ENCODE peak calls at places on chromosomes 5 and 9, in six cellular contexts. One of them, this sample, is unnamed.

GRCh38 chr5:83414601-83415000 is 56.9 kb upstream of the VCAN start:
- DNase-seq in fibroblast of lung: peak
- DNase-seq in GM12865: no peak
- DNase-seq in GM23338: no peak
- DNase-seq in OCI-LY7: no peak
- DNase-seq in cardiac muscle cell: peak
- DNase-seq in this sample: no peak

GRCh38 chr9:29456940-29457339 is 1883.7 kb upstream of the C9orf72 start:
- DNase-seq in fibroblast of lung: peak
- DNase-seq in GM12865: no peak
- DNase-seq in GM23338: no peak
- DNase-seq in OCI-LY7: no peak
- DNase-seq in cardiac muscle cell: peak
- DNase-seq in this sample: no peak

GRCh38 chr9:137149367-137149766 is 10.4 kb downstream of the GRIN1 start:
- DNase-seq in fibroblast of lung: no peak
- DNase-seq in GM12865: no peak
- DNase-seq in GM23338: no peak
- DNase-seq in OCI-LY7: no peak
- DNase-seq in cardiac muscle cell: no peak
- DNase-seq in this sample: no peak

GRCh38 chr5:81151546-81151945 is 81.6 kb upstream of the CKMT2 start:
- DNase-seq in fibroblast of lung: peak
- DNase-seq in GM12865: no peak
- DNase-seq in GM23338: no peak
- DNase-seq in OCI-LY7: no peak
- DNase-seq in cardiac muscle cell: peak
- DNase-seq in this sample: no peak

GRCh38 chr5:169116961-169117461 is 183.9 kb downstream of the SLIT3 start:
- DNase-seq in fibroblast of lung: no peak
- DNase-seq in GM12865: no peak
- DNase-seq in GM23338: peak
- DNase-seq in OCI-LY7: no peak
- DNase-seq in cardiac muscle cell: no peak
- DNase-seq in this sample: no peak

GRCh38 chr9:95004452-95005275 is 278.2 kb downstream of the AOPEP start:
- DNase-seq in fibroblast of lung: peak
- DNase-seq in GM12865: peak
- DNase-seq in GM23338: peak
- DNase-seq in OCI-LY7: no peak
- DNase-seq in cardiac muscle cell: peak
- DNase-seq in this sample: peak

GRCh38 chr5:91101777-91102379 is 281.2 kb downstream of the ARRDC3 start:
- DNase-seq in fibroblast of lung: peak
- DNase-seq in GM12865: peak
- DNase-seq in GM23338: peak
- DNase-seq in OCI-LY7: peak
- DNase-seq in cardiac muscle cell: peak
- DNase-seq in this sample: peak

GRCh38 chr9:31253800-31254762 is 1130.4 kb upstream of the ACO1 start:
- DNase-seq in fibroblast of lung: no peak
- DNase-seq in GM12865: no peak
- DNase-seq in GM23338: no peak
- DNase-seq in OCI-LY7: no peak
- DNase-seq in cardiac muscle cell: no peak
- DNase-seq in this sample: no peak

GRCh38 chr5:146574713-146575112 is 58.7 kb upstream of the GPR151 start:
- DNase-seq in fibroblast of lung: no peak
- DNase-seq in GM12865: no peak
- DNase-seq in GM23338: no peak
- DNase-seq in OCI-LY7: no peak
- DNase-seq in cardiac muscle cell: no peak
- DNase-seq in this sample: no peak

GRCh38 chr5:177128551-177128976 is 5.0 kb upstream of the NSD1 start:
- DNase-seq in fibroblast of lung: no peak
- DNase-seq in GM12865: no peak
- DNase-seq in GM23338: no peak
- DNase-seq in OCI-LY7: no peak
- DNase-seq in cardiac muscle cell: no peak
- DNase-seq in this sample: no peak

GRCh38 chr5:6083311-6083941 is 294.9 kb downstream of the MED10 start:
- DNase-seq in fibroblast of lung: no peak
- DNase-seq in GM12865: no peak
- DNase-seq in GM23338: peak
- DNase-seq in OCI-LY7: no peak
- DNase-seq in cardiac muscle cell: no peak
- DNase-seq in this sample: no peak

GRCh38 chr5:104859437-104859836 is 1296.8 kb upstream of the NUDT12 start:
- DNase-seq in fibroblast of lung: peak
- DNase-seq in GM12865: no peak
- DNase-seq in GM23338: no peak
- DNase-seq in OCI-LY7: no peak
- DNase-seq in cardiac muscle cell: no peak
- DNase-seq in this sample: no peak

GRCh38 chr9:94031946-94032345 is 52.3 kb upstream of the PTPDC1 start:
- DNase-seq in fibroblast of lung: no peak
- DNase-seq in GM12865: no peak
- DNase-seq in GM23338: no peak
- DNase-seq in OCI-LY7: no peak
- DNase-seq in cardiac muscle cell: peak
- DNase-seq in this sample: no peak

GRCh38 chr5:122192477-122192876 is 63.1 kb downstream of the ZNF474 start:
- DNase-seq in fibroblast of lung: no peak
- DNase-seq in GM12865: no peak
- DNase-seq in GM23338: no peak
- DNase-seq in OCI-LY7: no peak
- DNase-seq in cardiac muscle cell: no peak
- DNase-seq in this sample: no peak

GRCh38 chr9:134004131-134004873 is 12.2 kb upstream of the VAV2 start:
- DNase-seq in fibroblast of lung: no peak
- DNase-seq in GM12865: no peak
- DNase-seq in GM23338: no peak
- DNase-seq in OCI-LY7: no peak
- DNase-seq in cardiac muscle cell: no peak
- DNase-seq in this sample: no peak

GRCh38 chr5:57277085-57277484 is 103.2 kb downstream of the GPBP1 start:
- DNase-seq in fibroblast of lung: peak
- DNase-seq in GM12865: peak
- DNase-seq in GM23338: peak
- DNase-seq in OCI-LY7: peak
- DNase-seq in cardiac muscle cell: peak
- DNase-seq in this sample: no peak

GRCh38 chr5:67234671-67235176 is 38.1 kb upstream of the CD180 start:
- DNase-seq in fibroblast of lung: peak
- DNase-seq in GM12865: no peak
- DNase-seq in GM23338: no peak
- DNase-seq in OCI-LY7: no peak
- DNase-seq in cardiac muscle cell: peak
- DNase-seq in this sample: no peak

GRCh38 chr9:110116543-110116885 is 91.4 kb downstream of the C9orf152 start:
- DNase-seq in fibroblast of lung: peak
- DNase-seq in GM12865: no peak
- DNase-seq in GM23338: no peak
- DNase-seq in OCI-LY7: no peak
- DNase-seq in cardiac muscle cell: peak
- DNase-seq in this sample: no peak

GRCh38 chr5:148474025-148474511 is 90.3 kb downstream of the FBXO38 start:
- DNase-seq in fibroblast of lung: peak
- DNase-seq in GM12865: no peak
- DNase-seq in GM23338: peak
- DNase-seq in OCI-LY7: no peak
- DNase-seq in cardiac muscle cell: peak
- DNase-seq in this sample: no peak

GRCh38 chr5:118326496-118327045 is 661.8 kb downstream of the DTWD2 start:
- DNase-seq in fibroblast of lung: peak
- DNase-seq in GM12865: no peak
- DNase-seq in GM23338: no peak
- DNase-seq in OCI-LY7: no peak
- DNase-seq in cardiac muscle cell: no peak
- DNase-seq in this sample: no peak

GRCh38 chr5:95631991-95632675 is 12.2 kb downstream of the GPR150 start:
- DNase-seq in fibroblast of lung: no peak
- DNase-seq in GM12865: peak
- DNase-seq in GM23338: no peak
- DNase-seq in OCI-LY7: peak
- DNase-seq in cardiac muscle cell: peak
- DNase-seq in this sample: peak

GRCh38 chr9:93209576-93210323 is 25.8 kb downstream of the WNK2 start:
- DNase-seq in fibroblast of lung: no peak
- DNase-seq in GM12865: no peak
- DNase-seq in GM23338: no peak
- DNase-seq in OCI-LY7: no peak
- DNase-seq in cardiac muscle cell: no peak
- DNase-seq in this sample: no peak

GRCh38 chr9:121981118-121981883 is 111.8 kb downstream of the TTLL11 start:
- DNase-seq in fibroblast of lung: no peak
- DNase-seq in GM12865: no peak
- DNase-seq in GM23338: no peak
- DNase-seq in OCI-LY7: no peak
- DNase-seq in cardiac muscle cell: no peak
- DNase-seq in this sample: no peak

GRCh38 chr9:121984726-121985402 is 108.2 kb downstream of the TTLL11 start:
- DNase-seq in fibroblast of lung: peak
- DNase-seq in GM12865: no peak
- DNase-seq in GM23338: no peak
- DNase-seq in OCI-LY7: no peak
- DNase-seq in cardiac muscle cell: peak
- DNase-seq in this sample: no peak

GRCh38 chr9:121987312-121987711 is 105.8 kb downstream of the TTLL11 start:
- DNase-seq in fibroblast of lung: no peak
- DNase-seq in GM12865: no peak
- DNase-seq in GM23338: no peak
- DNase-seq in OCI-LY7: no peak
- DNase-seq in cardiac muscle cell: no peak
- DNase-seq in this sample: no peak

GRCh38 chr9:121989010-121989409 is 104.1 kb downstream of the TTLL11 start:
- DNase-seq in fibroblast of lung: no peak
- DNase-seq in GM12865: no peak
- DNase-seq in GM23338: peak
- DNase-seq in OCI-LY7: no peak
- DNase-seq in cardiac muscle cell: peak
- DNase-seq in this sample: no peak

GRCh38 chr9:121985792-121986494 is 107.2 kb downstream of the TTLL11 start:
- DNase-seq in fibroblast of lung: no peak
- DNase-seq in GM12865: no peak
- DNase-seq in GM23338: peak
- DNase-seq in OCI-LY7: no peak
- DNase-seq in cardiac muscle cell: peak
- DNase-seq in this sample: no peak
- TF ChIP-seq CTCF in fibroblast of lung: no peak
- TF ChIP-seq CTCF in GM12865: no peak
- TF ChIP-seq CTCF in GM23338: peak
- TF ChIP-seq CTCF in OCI-LY7: peak
- TF ChIP-seq CTCF in cardiac muscle cell: peak
- TF ChIP-seq CTCF in this sample: no peak

GRCh38 chr9:5430912-5431311 is 6.8 kb downstream of the PLGRKT start:
- DNase-seq in fibroblast of lung: no peak
- DNase-seq in GM12865: no peak
- DNase-seq in GM23338: peak
- DNase-seq in OCI-LY7: no peak
- DNase-seq in cardiac muscle cell: no peak
- DNase-seq in this sample: no peak
- TF ChIP-seq CTCF in fibroblast of lung: no peak
- TF ChIP-seq CTCF in GM12865: no peak
- TF ChIP-seq CTCF in GM23338: peak
- TF ChIP-seq CTCF in OCI-LY7: no peak
- TF ChIP-seq CTCF in cardiac muscle cell: peak
- TF ChIP-seq CTCF in this sample: no peak

GRCh38 chr9:6845128-6845826 is 87.5 kb downstream of the KDM4C start:
- DNase-seq in fibroblast of lung: no peak
- DNase-seq in GM12865: no peak
- DNase-seq in GM23338: no peak
- DNase-seq in OCI-LY7: no peak
- DNase-seq in cardiac muscle cell: no peak
- DNase-seq in this sample: no peak

GRCh38 chr9:6842584-6842947 is 84.8 kb downstream of the KDM4C start:
- DNase-seq in fibroblast of lung: peak
- DNase-seq in GM12865: no peak
- DNase-seq in GM23338: no peak
- DNase-seq in OCI-LY7: no peak
- DNase-seq in cardiac muscle cell: peak
- DNase-seq in this sample: no peak

GRCh38 chr9:6843742-6844141 is 86.0 kb downstream of the KDM4C start:
- DNase-seq in fibroblast of lung: no peak
- DNase-seq in GM12865: no peak
- DNase-seq in GM23338: no peak
- DNase-seq in OCI-LY7: no peak
- DNase-seq in cardiac muscle cell: no peak
- DNase-seq in this sample: no peak

DNA sequence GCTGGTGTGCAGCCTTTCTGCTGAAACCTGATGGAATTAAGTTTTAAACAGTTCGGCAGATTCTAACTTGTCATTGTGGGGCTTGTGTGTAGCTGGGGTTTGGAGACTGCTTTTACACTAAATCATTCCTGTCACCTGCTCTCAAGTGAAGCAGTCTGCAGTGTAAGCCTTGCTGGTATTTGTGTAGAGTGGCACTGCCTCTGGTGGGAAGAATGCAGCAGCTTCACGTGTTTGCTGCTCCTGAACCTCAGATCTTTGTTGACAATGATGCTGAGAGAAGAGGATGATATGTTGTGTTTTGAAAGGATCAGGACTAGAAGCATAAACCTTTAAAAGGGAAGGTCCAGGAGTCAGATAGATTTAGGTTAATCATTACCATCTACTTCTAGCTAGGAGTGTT is 88.1 kb downstream of the KDM4C start:
- DNase-seq in fibroblast of lung: no peak
- DNase-seq in GM12865: no peak
- DNase-seq in GM23338: peak
- DNase-seq in OCI-LY7: no peak
- DNase-seq in cardiac muscle cell: no peak
- DNase-seq in this sample: no peak
- TF ChIP-seq CTCF in fibroblast of lung: peak
- TF ChIP-seq CTCF in GM12865: no peak
- TF ChIP-seq CTCF in GM23338: peak
- TF ChIP-seq CTCF in OCI-LY7: no peak
- TF ChIP-seq CTCF in cardiac muscle cell: peak
- TF ChIP-seq CTCF in this sample: no peak

DNA sequence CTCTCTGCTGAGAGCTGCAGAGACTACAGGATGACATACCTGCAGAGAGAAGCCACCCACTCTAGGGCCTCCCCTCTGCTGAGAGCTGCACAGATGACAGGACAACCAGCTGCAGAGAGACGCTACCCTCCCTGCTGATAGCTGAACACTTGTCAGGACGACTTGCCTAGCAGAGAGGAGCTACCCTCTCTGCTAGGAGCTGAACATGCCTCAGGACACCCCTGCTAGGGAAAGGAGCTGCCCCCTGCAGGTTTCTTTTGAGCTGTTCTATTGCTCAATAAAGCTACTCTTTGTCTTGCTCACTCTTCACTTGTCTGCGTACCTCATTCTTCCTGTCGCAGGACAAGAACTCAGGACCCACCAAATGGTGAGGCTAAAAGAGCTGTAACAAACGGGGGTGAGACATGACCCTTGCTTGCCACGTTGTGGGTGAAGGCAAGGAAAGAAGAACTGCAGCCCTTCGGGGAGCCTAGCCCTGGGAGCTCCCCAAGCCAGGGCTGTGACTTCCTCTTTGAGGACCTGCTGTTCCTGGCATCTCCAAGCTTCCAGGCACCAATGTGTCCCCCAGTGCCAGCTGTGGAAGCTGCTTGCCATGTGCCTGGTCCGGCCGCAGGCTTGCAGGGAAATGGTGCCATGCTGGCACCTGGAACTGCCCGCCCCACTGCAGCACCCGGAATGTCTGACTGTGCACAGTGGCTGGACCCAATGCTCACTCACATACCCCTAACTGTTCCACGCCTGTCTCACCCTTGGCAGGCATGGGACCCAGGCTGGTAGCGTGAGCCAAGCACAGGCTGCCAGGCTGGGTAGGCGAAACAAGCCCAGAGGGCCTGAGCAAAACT is 5.1 kb upstream of the TESK1 start:
- DNase-seq in fibroblast of lung: no peak
- DNase-seq in GM12865: no peak
- DNase-seq in GM23338: peak
- DNase-seq in OCI-LY7: no peak
- DNase-seq in cardiac muscle cell: no peak
- DNase-seq in this sample: no peak
- TF ChIP-seq CTCF in fibroblast of lung: no peak
- TF ChIP-seq CTCF in GM12865: no peak
- TF ChIP-seq CTCF in GM23338: peak
- TF ChIP-seq CTCF in OCI-LY7: peak
- TF ChIP-seq CTCF in cardiac muscle cell: peak
- TF ChIP-seq CTCF in this sample: no peak

This sample was measured in natural killer cell.